ENCODE peak calls at places on chromosomes 13 and 19, in four cellular contexts. G is glutamatergic neuron; T is stimulated activated CD4-positive, alpha-beta T cell treated with anti-CD3 and anti-CD28 coated beads, Interleukin-15, amount 100 ng/mL, for 1 hour; L is GM23338. P is an unnamed sample.

GRCh38 chr19:5345895-5346386 is 5.3 kb upstream of the PTPRS start:
- DNase-seq in G (no peak), T (no peak), L (no peak), P (no peak)

GRCh38 chr13:51212808-51213728 is 9.1 kb upstream of the FAM124A start:
- DNase-seq in G (no peak), T (no peak), L (no peak), P (no peak)

GRCh38 chr13:27775943-27776342 is 16.3 kb upstream of the GSX1 start:
- DNase-seq in G (no peak), T (no peak), L (peak; percentile 52), P (no peak)

GRCh38 chr19:47351545-47351944 is 2.4 kb downstream of the DHX34 start:
- DNase-seq in G (no peak), T (no peak), L (peak; percentile 60), P (no peak)

GRCh38 chr13:41543664-41544300 is 86.4 kb downstream of the RGCC start:
- DNase-seq in G (no peak), T (no peak), L (no peak), P (no peak)

GRCh38 chr19:2455481-2456300 is 1.1 kb downstream of the LMNB2 start:
- DNase-seq in G (no peak), T (no peak), L (no peak), P (no peak)

GRCh38 chr13:99199541-99200432 is 867 bp upstream of the UBAC2 start:
- DNase-seq in G (no peak), T (no peak), L (no peak), P (no peak)

GRCh38 chr13:98741741-98742435 is 10.6 kb downstream of the SLC15A1 start:
- DNase-seq in G (no peak), T (no peak), L (no peak), P (no peak)

GRCh38 chr19:372306-372890 is 27.8 kb upstream of the MIER2 start:
- DNase-seq in G (no peak), T (no peak), L (no peak), P (no peak)

GRCh38 chr13:107374038-107374437 is 806.1 kb upstream of the ARGLU1 start:
- DNase-seq in G (no peak), T (no peak), L (no peak), P (no peak)

P was measured in H1.